ENCODE peak calls at places on chromosomes 5 and 9, in five cellular contexts. R is heart left ventricle, D is left ventricle myocardium inferior, Z is testis, X is ovary. F is an unnamed sample. For H3K9me3, the result is how much of the 10 kb centered on the place peaks cover.

GRCh38 chr9:136105398-136106135 is 10.5 kb upstream of the NACC2 start:
- DNase-seq in R (peak), D (peak), Z (no peak), X (no peak), F (peak)

GRCh38 chr5:165328856-165329255 is 1823.4 kb downstream of the MAT2B start:
- DNase-seq in R (no peak), D (no peak), Z (no peak), X (no peak), F (peak)

GRCh38 chr5:107306597-107306996 is 364.1 kb downstream of the EFNA5 start:
- DNase-seq in R (no peak), D (no peak), Z (no peak), X (no peak), F (no peak)

GRCh38 chr5:66498791-66499207 is 97.4 kb upstream of the MAST4 start:
- DNase-seq in R (peak), D (no peak), Z (no peak), X (no peak), F (no peak)

GRCh38 chr5:78647411-78647818 is 1.2 kb downstream of the LHFPL2 start:
- DNase-seq in R (peak), D (no peak), Z (peak), X (peak), F (peak)

GRCh38 chr5:154686490-154686889 is 68.7 kb upstream of the LARP1 start:
- DNase-seq in R (no peak), D (no peak), Z (no peak), X (no peak), F (no peak)

GRCh38 chr9:445033-445432 is 230.4 kb downstream of the DOCK8 start:
- DNase-seq in R (peak), D (peak), Z (peak), X (no peak), F (peak)

GRCh38 chr9:38134578-38134977 is 65.6 kb upstream of the SHB start:
- DNase-seq in R (no peak), D (no peak), Z (no peak), X (no peak), F (no peak)

GRCh38 chr9:89442981-89443817 is 54.7 kb downstream of the SEMA4D start:
- DNase-seq in R (no peak), D (no peak), Z (no peak), X (no peak), F (no peak)

GRCh38 chr5:24864244-24864643 is 219.5 kb upstream of the CDH10 start:
- DNase-seq in R (no peak), D (no peak), Z (no peak), X (no peak), F (no peak)

GRCh38 chr9:82570226-82570625 is 492.7 kb downstream of the RASEF start:
- DNase-seq in R (no peak), D (no peak), Z (no peak), X (no peak), F (no peak)

GRCh38 chr9:70539526-70539925 is 125.1 kb upstream of the KLF9 start:
- DNase-seq in R (no peak), D (no peak), Z (no peak), X (no peak), F (no peak)

GRCh38 chr9:136013524-136014034 is 52.4 kb upstream of the UBAC1 start:
- DNase-seq in R (no peak), D (peak), Z (no peak), X (no peak), F (no peak)

GRCh38 chr5:103254921-103255320 is 3.6 kb upstream of the MACIR start:
- DNase-seq in R (no peak), D (no peak), Z (no peak), X (no peak), F (no peak)

GRCh38 chr9:371349-371748 is 156.7 kb downstream of the DOCK8 start:
- DNase-seq in R (no peak), D (no peak), Z (no peak), X (no peak), F (peak)

GRCh38 chr5:115585265-115585664 is 17.0 kb downstream of the TICAM2 start:
- DNase-seq in R (no peak), D (no peak), Z (no peak), X (no peak), F (no peak)

GRCh38 chr5:154446183-154447073 is 631 bp downstream of the SAP30L start:
- DNase-seq in R (peak), D (peak), Z (peak), X (peak), F (peak)

GRCh38 chr9:94100152-94100879 is 16.1 kb downstream of the PTPDC1 start:
- DNase-seq in R (no peak), D (no peak), Z (no peak), X (no peak), F (no peak)

GRCh38 chr5:67306997-67307580 is 110.5 kb upstream of the CD180 start:
- DNase-seq in R (no peak), D (no peak), Z (no peak), X (no peak), F (peak)

GRCh38 chr5:72452515-72453259 is 54.5 kb downstream of the ZNF366 start:
- DNase-seq in R (peak), D (peak), Z (peak), X (peak), F (peak)

GRCh38 chr9:23050548-23050947 is 603.9 kb downstream of the DMRTA1 start:
- DNase-seq in R (no peak), D (no peak), Z (no peak), X (no peak), F (no peak)

GRCh38 chr5:168308976-168309598 is 17.6 kb downstream of the WWC1 start:
- DNase-seq in R (no peak), D (no peak), Z (no peak), X (no peak), F (no peak)

GRCh38 chr9:131656356-131657030 is 83.4 kb downstream of the RAPGEF1 start:
- DNase-seq in R (peak), D (peak), Z (peak), X (no peak), F (no peak)

GRCh38 chr5:55569513-55569865 is 34.7 kb upstream of the PLPP1 start:
- DNase-seq in R (no peak), D (no peak), Z (no peak), X (no peak), F (no peak)
- H3K4me3 ChIP-seq in R (no peak), D (no peak), Z (no peak), X (no peak), F (no peak)

DNA sequence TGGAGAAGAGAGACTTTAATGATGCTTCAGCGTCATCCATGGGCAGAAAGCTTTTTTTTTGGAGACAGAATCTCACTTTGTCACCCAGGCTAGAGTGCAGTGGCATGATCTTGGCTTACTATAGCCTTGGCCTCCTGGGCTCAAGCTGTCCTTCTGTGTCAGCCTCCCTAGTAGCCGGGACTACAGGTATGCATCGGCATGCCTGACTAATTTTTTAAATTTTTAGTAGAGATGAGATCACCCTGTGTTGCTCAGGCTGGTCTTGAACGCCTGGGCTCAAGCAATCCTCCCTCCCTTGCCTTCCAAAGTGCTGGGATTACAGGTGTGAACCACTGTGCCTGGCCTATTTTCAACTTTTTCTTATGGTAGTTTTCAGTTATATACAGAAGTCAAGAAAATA is 23.2 kb downstream of the SPIN1 start:
- DNase-seq in R (no peak), D (no peak), Z (no peak), X (no peak), F (no peak)
- H3K9me3 ChIP-seq in R (under half), D (under half), Z (under half), X (under half), F (under half)

GRCh38 chr5:15290953-15291352 is 209.0 kb upstream of the FBXL7 start:
- DNase-seq in R (no peak), D (no peak), Z (peak), X (no peak), F (peak)
- TF ChIP-seq CTCF in R (peak), D (peak), Z (peak), X (no peak), F (peak)

DNA sequence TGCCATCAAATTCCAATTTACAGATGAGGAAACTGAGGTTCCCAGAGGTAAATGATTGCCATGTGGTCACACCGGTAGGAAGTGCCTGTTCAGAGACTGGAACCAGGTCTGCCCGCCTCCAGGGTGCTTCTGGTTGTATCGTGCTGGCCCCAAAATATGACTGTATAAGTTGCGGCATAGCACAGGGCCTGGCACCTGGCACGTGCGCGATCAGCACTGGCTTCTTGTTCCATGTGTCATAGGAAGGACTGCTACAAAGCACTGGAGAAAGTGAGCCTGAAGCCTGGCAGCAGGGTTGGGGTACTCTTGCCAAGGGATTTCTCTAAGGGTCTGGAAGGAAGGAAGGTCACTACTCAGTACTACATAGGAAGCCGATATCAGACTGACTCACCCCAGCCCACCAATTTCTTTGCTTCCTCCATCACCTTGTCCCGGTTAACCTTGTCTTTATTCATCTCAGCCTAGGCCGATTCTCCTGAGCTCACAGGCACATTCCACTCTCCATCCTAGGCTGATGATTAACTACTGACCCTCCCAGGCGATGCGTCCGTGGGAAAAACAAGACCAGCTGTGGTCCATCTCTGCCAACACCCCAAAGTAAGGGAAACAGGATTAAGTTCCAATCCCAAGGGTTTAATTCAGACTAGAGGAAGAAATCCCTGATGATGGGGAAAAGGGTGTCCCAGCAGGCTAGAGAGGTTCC is 1.8 kb downstream of the HRH2 start:
- DNase-seq in R (peak), D (no peak), Z (no peak), X (no peak), F (no peak)
- H3K4me3 ChIP-seq in R (peak), D (peak), Z (no peak), X (no peak), F (no peak)

GRCh38 chr9:12276451-12276850 is 416.7 kb upstream of the TYRP1 start:
- DNase-seq in R (no peak), D (no peak), Z (no peak), X (no peak), F (no peak)

GRCh38 chr9:12272471-12273072 is 420.6 kb upstream of the TYRP1 start:
- DNase-seq in R (no peak), D (no peak), Z (no peak), X (no peak), F (peak)

GRCh38 chr9:12274577-12274976 is 418.6 kb upstream of the TYRP1 start:
- DNase-seq in R (no peak), D (no peak), Z (peak), X (no peak), F (peak)
- H3K9me3 ChIP-seq in R (under half), D (under half), Z (under half), X (under half), F (under half)

GRCh38 chr9:16726023-16726422 is 144.4 kb downstream of the BNC2 start:
- DNase-seq in R (no peak), D (no peak), Z (no peak), X (no peak), F (peak)
- TF ChIP-seq CTCF in R (no peak), D (no peak), Z (no peak), X (no peak), F (no peak)

DNA sequence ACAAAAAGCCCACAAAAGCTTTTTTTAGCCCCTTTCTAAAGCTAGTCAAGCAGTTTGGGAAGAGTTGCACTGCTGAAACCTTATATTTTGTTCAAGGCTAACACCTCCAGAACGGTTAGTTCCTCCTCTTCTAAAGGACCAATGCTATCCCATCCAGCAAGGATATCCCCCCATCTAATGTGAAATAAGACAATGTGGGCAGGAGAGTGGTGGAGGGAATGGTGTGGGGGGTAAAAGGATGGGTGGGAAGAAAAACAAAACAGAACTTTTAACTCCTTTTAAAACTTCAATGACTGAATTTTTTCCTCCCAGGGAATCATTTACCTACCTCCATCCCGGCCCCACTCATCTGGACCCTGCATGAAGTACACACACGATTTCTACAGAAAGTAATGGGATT is 21.2 kb downstream of the PTCH1 start:
- DNase-seq in R (no peak), D (no peak), Z (no peak), X (no peak), F (no peak)
- H3K4me3 ChIP-seq in R (no peak), D (no peak), Z (no peak), X (no peak), F (no peak)

DNA sequence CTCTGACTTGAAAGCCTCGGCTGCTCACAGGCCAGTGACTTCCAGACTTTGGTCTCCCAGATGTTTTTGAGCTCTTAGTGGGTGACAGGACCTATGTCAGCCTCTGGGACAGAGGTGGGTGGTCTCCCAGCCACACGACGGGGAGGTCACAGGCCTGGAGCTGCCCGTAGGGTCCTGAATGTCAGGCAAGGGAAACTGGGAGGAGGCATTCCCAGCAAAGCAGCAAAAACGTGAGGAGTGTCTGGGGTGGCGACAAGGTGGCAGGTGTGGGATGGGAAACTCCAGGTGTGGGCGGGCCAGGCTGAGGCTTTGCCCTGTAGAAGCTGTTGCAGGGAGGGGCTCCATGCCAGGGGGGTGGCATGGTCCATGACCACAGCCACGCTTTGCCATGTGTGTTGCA is 110.5 kb downstream of the CACNA1B start:
- DNase-seq in R (no peak), D (no peak), Z (peak), X (no peak), F (no peak)
- H3K9me3 ChIP-seq in R (under half), D (under half), Z (under half), X (under half), F (under half)

GRCh38 chr9:111484564-111484878 is 338 bp upstream of the ECPAS start:
- DNase-seq in R (no peak), D (no peak), Z (no peak), X (no peak), F (no peak)

GRCh38 chr9:111483419-111483861 is 743 bp downstream of the ECPAS start:
- DNase-seq in R (no peak), D (no peak), Z (peak), X (no peak), F (peak)

GRCh38 chr9:111481885-111482636 is 2.1 kb downstream of the ECPAS start:
- DNase-seq in R (no peak), D (no peak), Z (no peak), X (no peak), F (peak)

GRCh38 chr9:111482656-111483418 is 1.3 kb downstream of the ECPAS start:
- DNase-seq in R (peak), D (peak), Z (peak), X (peak), F (peak)

DNA sequence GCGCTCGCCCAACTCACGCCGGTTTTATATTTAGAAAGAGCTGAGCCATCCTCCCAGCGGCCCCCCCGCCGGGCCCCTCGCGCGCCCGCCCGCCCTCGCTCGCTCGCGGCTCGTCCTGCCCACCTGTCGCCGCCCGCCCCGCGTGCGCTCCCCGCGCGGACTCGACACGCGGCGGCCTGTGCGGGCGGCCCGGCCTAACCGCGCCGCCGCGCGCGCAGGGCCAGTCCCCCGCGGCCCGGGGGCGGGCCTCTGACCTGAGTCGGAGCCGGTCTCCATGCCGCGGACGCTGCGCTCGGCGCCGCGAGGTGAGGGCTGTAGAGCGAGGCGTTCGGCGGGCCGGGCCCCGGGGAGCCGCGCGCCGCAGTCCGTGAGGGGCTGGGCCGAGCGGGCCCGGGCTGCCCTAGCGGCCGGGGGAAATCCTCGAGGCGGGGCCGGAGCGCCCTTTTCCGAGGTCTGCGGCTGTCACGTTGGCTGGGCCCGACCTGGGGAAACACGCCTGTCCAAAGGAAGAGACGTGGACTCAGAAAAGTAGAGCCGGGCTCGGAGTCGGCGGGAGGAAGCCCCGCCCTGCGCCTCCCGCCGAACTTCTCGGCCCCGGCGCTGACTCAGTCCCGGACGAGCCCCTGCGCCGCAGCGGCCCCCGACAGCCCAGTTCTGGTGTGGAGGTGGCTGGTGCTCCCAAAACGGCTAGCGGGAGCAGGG is at the start of gene ECPAS:
- DNase-seq in R (peak), D (peak), Z (peak), X (peak), F (peak)
- TF ChIP-seq CTCF in R (no peak), D (peak), Z (no peak), X (no peak), F (no peak)